ENCODE peak calls at places on chromosomes 2 and 18, in six cellular contexts. J is IMR-90, T is thoracic aorta, M is tibial artery, O is AG09309, X is astrocyte of the spinal cord. Z is an unnamed sample.

GRCh38 chr2:71226391-71226964 is 425 bp downstream of the PAIP2B start:
- DNase-seq in J (no peak), T (no peak), M (peak), O (no peak), X (no peak), Z (peak)

GRCh38 chr2:127647242-127648190 is 1.6 kb downstream of the GPR17 start:
- DNase-seq in J (peak), T (no peak), M (no peak), O (no peak), X (peak), Z (peak)

GRCh38 chr2:184611221-184612085 is 13.1 kb downstream of the ZNF804A start:
- DNase-seq in J (peak), T (no peak), M (no peak), O (no peak), X (peak), Z (no peak)

GRCh38 chr2:45974056-45974455 is 322.6 kb downstream of the PRKCE start:
- DNase-seq in J (no peak), T (no peak), M (no peak), O (no peak), X (no peak), Z (no peak)

GRCh38 chr18:59593291-59593717 is 103.9 kb downstream of the CCBE1 start:
- DNase-seq in J (peak), T (no peak), M (no peak), O (peak), X (peak), Z (no peak)

GRCh38 chr18:40133253-40133652 is 1821.8 kb upstream of the PIK3C3 start:
- DNase-seq in J (no peak), T (no peak), M (no peak), O (no peak), X (no peak), Z (no peak)

GRCh38 chr2:169507698-169508097 is 1.8 kb upstream of the KLHL41 start:
- DNase-seq in J (peak), T (no peak), M (no peak), O (no peak), X (peak), Z (no peak)

GRCh38 chr2:196798980-196799379 is 503 bp downstream of the GTF3C3 start:
- DNase-seq in J (no peak), T (no peak), M (no peak), O (no peak), X (no peak), Z (no peak)

GRCh38 chr2:6017887-6018286 is 325.7 kb downstream of the SOX11 start:
- DNase-seq in J (no peak), T (no peak), M (no peak), O (no peak), X (no peak), Z (no peak)

GRCh38 chr2:168064011-168064998 is 183.1 kb downstream of the STK39 start:
- DNase-seq in J (no peak), T (no peak), M (no peak), O (no peak), X (no peak), Z (no peak)

GRCh38 chr2:60581461-60582282 is 28.2 kb upstream of the BCL11A start:
- DNase-seq in J (peak), T (no peak), M (peak), O (no peak), X (peak), Z (peak)

GRCh38 chr2:97745474-97746172 is 32.2 kb downstream of the ZAP70 start:
- DNase-seq in J (peak), T (no peak), M (no peak), O (no peak), X (no peak), Z (no peak)

GRCh38 chr2:219719521-219719920 is 92.1 kb downstream of the SLC4A3 start:
- DNase-seq in J (no peak), T (no peak), M (no peak), O (no peak), X (no peak), Z (no peak)

GRCh38 chr2:33034784-33035183 is 88.0 kb downstream of the LTBP1 start:
- DNase-seq in J (no peak), T (no peak), M (no peak), O (no peak), X (peak), Z (no peak)

GRCh38 chr2:75002007-75002406 is 43.6 kb downstream of the POLE4 start:
- DNase-seq in J (peak), T (no peak), M (no peak), O (no peak), X (no peak), Z (no peak)

GRCh38 chr18:3207565-3207964 is 12.2 kb downstream of the MYOM1 start:
- DNase-seq in J (peak), T (no peak), M (no peak), O (no peak), X (no peak), Z (peak)

GRCh38 chr2:169291517-169291916 is 70.8 kb downstream of the LRP2 start:
- DNase-seq in J (no peak), T (no peak), M (no peak), O (no peak), X (no peak), Z (no peak)

GRCh38 chr18:34806527-34806926 is 96.4 kb downstream of the DTNA start:
- DNase-seq in J (no peak), T (no peak), M (no peak), O (no peak), X (no peak), Z (no peak)

GRCh38 chr2:133940134-133940533 is 313.7 kb upstream of the MGAT5 start:
- DNase-seq in J (no peak), T (no peak), M (no peak), O (no peak), X (no peak), Z (no peak)

GRCh38 chr2:36550006-36550405 is 48.0 kb downstream of the FEZ2 start:
- DNase-seq in J (no peak), T (no peak), M (no peak), O (no peak), X (no peak), Z (no peak)

GRCh38 chr2:16948073-16948472 is 282.4 kb upstream of the CYRIA start:
- DNase-seq in J (no peak), T (no peak), M (no peak), O (no peak), X (no peak), Z (no peak)

GRCh38 chr2:101087638-101088037 is 63.5 kb downstream of the TBC1D8 start:
- DNase-seq in J (no peak), T (no peak), M (no peak), O (no peak), X (no peak), Z (no peak)

GRCh38 chr2:175080479-175080878 is 75.3 kb upstream of the CHN1 start:
- DNase-seq in J (no peak), T (no peak), M (no peak), O (no peak), X (no peak), Z (no peak)

GRCh38 chr2:240530181-240530580 is 27.6 kb downstream of the ANKMY1 start:
- DNase-seq in J (no peak), T (no peak), M (no peak), O (no peak), X (no peak), Z (no peak)

GRCh38 chr2:51795248-51795888 is 763.4 kb upstream of the NRXN1 start:
- DNase-seq in J (no peak), T (no peak), M (no peak), O (no peak), X (no peak), Z (no peak)

GRCh38 chr2:98464772-98465310 is 20.2 kb downstream of the INPP4A start:
- DNase-seq in J (no peak), T (no peak), M (no peak), O (no peak), X (no peak), Z (no peak)

GRCh38 chr2:48439102-48439501 is 90.9 kb upstream of the STON1 start:
- DNase-seq in J (peak), T (no peak), M (no peak), O (no peak), X (no peak), Z (no peak)

GRCh38 chr2:48445091-48445725 is 84.7 kb upstream of the STON1 start:
- DNase-seq in J (no peak), T (no peak), M (no peak), O (no peak), X (no peak), Z (no peak)

GRCh38 chr2:48444404-48444803 is 85.5 kb upstream of the STON1 start:
- DNase-seq in J (no peak), T (no peak), M (no peak), O (no peak), X (no peak), Z (no peak)

GRCh38 chr2:48440103-48440390 is 89.9 kb upstream of the STON1 start:
- DNase-seq in J (no peak), T (no peak), M (no peak), O (no peak), X (no peak), Z (no peak)

GRCh38 chr2:48442610-48443360 is 87.2 kb upstream of the STON1 start:
- DNase-seq in J (no peak), T (no peak), M (no peak), O (no peak), X (no peak), Z (no peak)
- H3K4me3 ChIP-seq in J (no peak), T (peak), M (no peak), O (no peak), X (no peak), Z (no peak)

GRCh38 chr2:231467016-231467545 is 2.8 kb upstream of the NCL start:
- DNase-seq in J (no peak), T (no peak), M (no peak), O (no peak), X (no peak), Z (no peak)

GRCh38 chr2:231467613-231468525 is 3.6 kb upstream of the NCL start:
- DNase-seq in J (no peak), T (no peak), M (no peak), O (no peak), X (no peak), Z (no peak)

GRCh38 chr2:231463698-231464575 is at the start of gene NCL:
- DNase-seq in J (peak), T (no peak), M (peak), O (peak), X (peak), Z (peak)

GRCh38 chr2:231462729-231463465 is 1.4 kb downstream of the NCL start:
- DNase-seq in J (no peak), T (no peak), M (no peak), O (no peak), X (no peak), Z (no peak)

DNA sequence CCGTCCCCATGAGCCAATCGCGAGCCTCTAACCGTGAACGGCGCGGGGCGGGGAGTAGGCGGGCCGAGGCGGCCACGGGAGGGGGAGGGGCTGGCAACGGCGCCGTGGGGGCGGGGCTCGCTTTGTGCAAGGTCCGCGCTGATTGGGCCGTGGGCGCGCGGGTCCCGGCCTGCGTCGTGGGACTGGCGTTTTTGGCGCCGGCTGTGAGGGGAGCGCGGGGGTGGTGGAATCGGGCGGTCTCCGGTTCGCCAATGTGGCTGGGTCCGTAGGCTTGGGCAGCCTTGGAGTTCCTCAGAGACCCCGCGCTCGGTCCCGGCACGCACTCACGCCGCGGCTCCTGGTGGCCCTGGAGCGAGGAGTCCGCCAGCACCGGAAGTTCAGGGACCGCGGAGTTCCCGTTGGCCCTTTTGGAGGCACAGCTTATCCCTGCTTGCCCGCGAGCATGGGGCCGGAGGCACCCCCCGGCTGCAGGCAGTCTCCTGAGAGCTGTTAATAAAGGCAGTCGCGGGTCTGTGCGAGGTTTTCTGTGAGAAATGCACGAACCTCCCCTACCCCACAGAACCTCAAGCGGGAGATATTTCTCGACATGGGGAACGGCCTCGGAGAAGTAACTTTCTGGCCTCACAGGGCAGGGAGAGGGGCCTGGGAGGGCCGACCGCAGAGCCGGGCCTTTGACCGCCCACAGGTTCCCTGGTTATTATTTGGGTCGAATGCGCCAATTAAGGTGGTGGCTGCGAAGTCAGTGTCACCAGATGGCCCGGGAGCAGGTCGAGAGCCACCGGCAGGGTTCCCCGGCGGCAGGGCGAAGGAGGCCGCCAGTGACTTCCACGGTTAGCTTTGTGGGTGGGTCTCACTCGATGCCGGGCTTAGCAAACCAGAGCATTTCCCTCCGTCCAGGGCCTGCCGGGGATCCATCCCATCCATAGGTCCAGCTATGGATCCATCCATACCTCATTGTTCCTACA is 574 bp upstream of the NCL start:
- DNase-seq in J (no peak), T (peak), M (peak), O (no peak), X (no peak), Z (peak)
- H3K4me3 ChIP-seq in J (peak), T (peak), M (peak), O (peak), X (peak), Z (peak)

GRCh38 chr2:176656776-176657140 is 387.5 kb downstream of the MTX2 start:
- DNase-seq in J (no peak), T (no peak), M (no peak), O (no peak), X (no peak), Z (no peak)
- H3K4me3 ChIP-seq in J (no peak), T (no peak), M (no peak), O (no peak), X (no peak), Z (no peak)

GRCh38 chr2:226794751-226795171 is 4.9 kb downstream of the IRS1 start:
- DNase-seq in J (peak), T (no peak), M (no peak), O (no peak), X (peak), Z (no peak)
- H3K4me3 ChIP-seq in J (peak), T (peak), M (peak), O (peak), X (peak), Z (peak)

DNA sequence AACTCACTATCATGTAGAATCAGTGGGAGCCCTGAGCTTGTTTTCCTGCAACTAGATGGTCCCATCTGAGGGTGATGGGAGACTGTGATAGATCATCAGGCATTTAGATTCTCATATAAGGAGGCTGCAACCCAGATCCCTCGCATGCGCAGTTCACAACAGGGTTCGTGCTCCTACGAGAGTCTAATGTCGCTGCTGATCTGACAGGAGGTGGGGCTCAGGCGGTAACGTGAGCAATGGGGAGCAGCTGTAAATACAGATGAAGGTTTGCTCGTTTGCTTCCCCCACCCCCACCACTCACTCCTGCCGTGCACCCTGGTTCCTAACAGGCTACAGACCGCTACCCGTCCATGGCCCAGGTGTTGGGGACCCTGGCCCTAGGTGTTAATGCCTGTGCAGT is 113.6 kb downstream of the RNF144A start:
- DNase-seq in J (no peak), T (no peak), M (no peak), O (no peak), X (no peak), Z (no peak)
- H3K4me3 ChIP-seq in J (no peak), T (no peak), M (no peak), O (no peak), X (no peak), Z (no peak)

DNA sequence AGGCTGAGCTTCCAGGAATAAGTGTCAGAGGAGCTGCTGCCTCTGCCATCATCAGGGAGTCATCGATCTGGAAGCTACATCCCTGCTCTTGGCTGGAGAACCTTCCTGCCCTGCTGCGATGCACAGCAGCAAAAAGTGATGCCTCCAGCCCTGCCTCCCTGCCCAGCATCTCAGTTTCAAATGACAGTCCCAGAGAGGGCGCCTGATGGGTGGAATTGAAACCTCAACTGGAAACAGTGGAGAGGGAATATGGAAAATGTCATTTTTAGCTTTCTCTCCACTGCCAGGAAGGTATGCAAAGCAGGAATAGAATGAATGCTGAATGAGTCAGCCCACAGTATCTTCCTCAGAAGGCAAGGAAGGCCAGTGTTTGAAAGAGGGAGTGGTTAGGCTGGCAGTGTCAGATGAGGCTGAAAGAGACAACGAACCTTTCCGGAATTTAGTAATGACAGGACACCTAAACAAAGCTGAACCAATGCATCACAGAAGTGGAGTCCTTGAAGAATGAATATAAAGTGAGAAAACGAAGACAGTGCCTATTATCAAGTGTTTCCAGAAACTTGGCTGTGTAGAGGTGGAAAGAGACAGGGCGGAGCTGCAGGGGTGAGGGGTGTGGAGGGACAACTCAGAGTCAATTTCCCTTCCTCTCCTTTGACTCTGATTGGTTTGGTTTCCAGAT is 153.9 kb upstream of the NDUFV2 start:
- DNase-seq in J (peak), T (no peak), M (no peak), O (peak), X (peak), Z (no peak)
- H3K4me3 ChIP-seq in J (no peak), T (no peak), M (no peak), O (peak), X (no peak), Z (no peak)

GRCh38 chr2:211503198-211503597 is 946.8 kb downstream of the CPS1 start:
- DNase-seq in J (no peak), T (no peak), M (no peak), O (no peak), X (no peak), Z (no peak)

GRCh38 chr2:211503856-211504255 is 947.5 kb downstream of the CPS1 start:
- DNase-seq in J (no peak), T (no peak), M (no peak), O (no peak), X (no peak), Z (no peak)

GRCh38 chr2:211494085-211494484 is 937.7 kb downstream of the CPS1 start:
- DNase-seq in J (no peak), T (no peak), M (no peak), O (no peak), X (no peak), Z (no peak)

GRCh38 chr2:211495339-211495738 is 938.9 kb downstream of the CPS1 start:
- DNase-seq in J (no peak), T (no peak), M (no peak), O (no peak), X (no peak), Z (no peak)

DNA sequence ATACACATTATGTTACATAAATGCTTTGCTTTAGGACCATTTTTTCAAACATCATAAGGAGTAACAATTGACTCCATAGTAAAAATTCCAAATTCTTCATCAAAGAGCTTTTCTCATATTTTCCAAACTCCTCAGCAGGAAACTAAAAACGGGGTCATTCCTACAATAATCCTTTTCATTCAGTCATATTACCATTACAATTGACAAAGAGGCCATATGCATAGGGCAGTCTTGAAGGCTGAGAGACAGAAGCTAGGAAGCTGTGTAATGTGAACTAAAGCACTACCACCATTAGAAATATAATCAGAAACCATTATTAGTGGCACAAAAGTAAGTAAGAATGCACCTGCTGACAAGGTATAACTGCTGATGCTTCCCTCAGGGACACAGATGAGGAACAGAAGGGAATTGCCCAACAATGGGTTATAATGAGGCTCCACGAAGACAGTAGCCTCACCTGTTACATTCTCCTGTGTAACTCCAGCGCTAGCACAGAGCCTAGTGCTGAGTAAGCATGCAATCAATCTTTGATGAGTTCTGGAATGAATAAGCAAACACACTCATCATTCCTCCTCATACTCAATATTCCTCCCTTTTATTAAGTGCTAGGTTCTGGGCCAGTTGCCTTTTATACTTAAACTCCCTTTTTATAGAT is 942.3 kb downstream of the CPS1 start:
- DNase-seq in J (no peak), T (no peak), M (no peak), O (no peak), X (no peak), Z (no peak)
- H3K4me3 ChIP-seq in J (no peak), T (no peak), M (no peak), O (no peak), X (no peak), Z (no peak)

GRCh38 chr2:201235865-201236811 is 24.2 kb upstream of the CASP8 start:
- DNase-seq in J (peak), T (peak), M (peak), O (peak), X (peak), Z (peak)
- H3K4me3 ChIP-seq in J (no peak), T (peak), M (peak), O (no peak), X (no peak), Z (peak)